ENCODE peak calls at places on chromosomes 12 and 14, in six cellular contexts. One of them, this sample, is unnamed.

GRCh38 chr12:6083606-6084005 is 40.9 kb downstream of the VWF start:
- DNase-seq in activated naive CD4-positive, alpha-beta T cell treated with anti-CD3 and anti-CD28 coated beads for 36 hours: no peak
- DNase-seq in esophagus squamous epithelium: no peak
- DNase-seq in globus pallidus: no peak
- DNase-seq in pancreas: no peak
- DNase-seq in sciatic nerve: peak; percentile 39
- DNase-seq in this sample: no peak

GRCh38 chr12:9634177-9634803 is 26.6 kb upstream of the KLRB1 start:
- DNase-seq in activated naive CD4-positive, alpha-beta T cell treated with anti-CD3 and anti-CD28 coated beads for 36 hours: peak; percentile 95
- DNase-seq in esophagus squamous epithelium: no peak
- DNase-seq in sciatic nerve: peak; percentile 68
- DNase-seq in globus pallidus: no peak
- DNase-seq in pancreas: no peak
- DNase-seq in this sample: peak; percentile 26

GRCh38 chr14:49971156-49972141 is 78.6 kb downstream of the ARF6 start:
- DNase-seq in globus pallidus: no peak
- DNase-seq in pancreas: no peak
- DNase-seq in sciatic nerve: no peak
- DNase-seq in esophagus squamous epithelium: no peak
- DNase-seq in activated naive CD4-positive, alpha-beta T cell treated with anti-CD3 and anti-CD28 coated beads for 36 hours: peak; percentile 69
- DNase-seq in this sample: no peak

GRCh38 chr12:49680075-49680474 is 27.1 kb downstream of the FMNL3 start:
- DNase-seq in sciatic nerve: no peak
- DNase-seq in esophagus squamous epithelium: no peak
- DNase-seq in globus pallidus: no peak
- DNase-seq in pancreas: no peak
- DNase-seq in activated naive CD4-positive, alpha-beta T cell treated with anti-CD3 and anti-CD28 coated beads for 36 hours: no peak
- DNase-seq in this sample: no peak

GRCh38 chr14:91980157-91980556 is 32.7 kb upstream of the FBLN5 start:
- DNase-seq in esophagus squamous epithelium: no peak
- DNase-seq in globus pallidus: no peak
- DNase-seq in pancreas: no peak
- DNase-seq in activated naive CD4-positive, alpha-beta T cell treated with anti-CD3 and anti-CD28 coated beads for 36 hours: peak; percentile 12
- DNase-seq in sciatic nerve: no peak
- DNase-seq in this sample: no peak

GRCh38 chr14:69571449-69571878 is 3.2 kb downstream of the CCDC177 start:
- DNase-seq in esophagus squamous epithelium: no peak
- DNase-seq in globus pallidus: no peak
- DNase-seq in sciatic nerve: no peak
- DNase-seq in activated naive CD4-positive, alpha-beta T cell treated with anti-CD3 and anti-CD28 coated beads for 36 hours: no peak
- DNase-seq in pancreas: peak; percentile 62
- DNase-seq in this sample: no peak

GRCh38 chr12:105672171-105672570 is 341.7 kb downstream of the C12orf75 start:
- DNase-seq in globus pallidus: no peak
- DNase-seq in pancreas: no peak
- DNase-seq in esophagus squamous epithelium: no peak
- DNase-seq in sciatic nerve: no peak
- DNase-seq in activated naive CD4-positive, alpha-beta T cell treated with anti-CD3 and anti-CD28 coated beads for 36 hours: no peak
- DNase-seq in this sample: no peak

GRCh38 chr14:65832431-65833253 is 420.1 kb downstream of the FUT8 start:
- DNase-seq in sciatic nerve: no peak
- DNase-seq in esophagus squamous epithelium: no peak
- DNase-seq in activated naive CD4-positive, alpha-beta T cell treated with anti-CD3 and anti-CD28 coated beads for 36 hours: no peak
- DNase-seq in globus pallidus: no peak
- DNase-seq in pancreas: no peak
- DNase-seq in this sample: no peak

GRCh38 chr14:39957987-39958386 is 525.8 kb upstream of the FBXO33 start:
- DNase-seq in globus pallidus: no peak
- DNase-seq in activated naive CD4-positive, alpha-beta T cell treated with anti-CD3 and anti-CD28 coated beads for 36 hours: no peak
- DNase-seq in sciatic nerve: no peak
- DNase-seq in esophagus squamous epithelium: no peak
- DNase-seq in pancreas: no peak
- DNase-seq in this sample: no peak

GRCh38 chr12:28569698-28570411 is 379.6 kb downstream of the CCDC91 start:
- DNase-seq in esophagus squamous epithelium: no peak
- DNase-seq in activated naive CD4-positive, alpha-beta T cell treated with anti-CD3 and anti-CD28 coated beads for 36 hours: no peak
- DNase-seq in sciatic nerve: no peak
- DNase-seq in pancreas: no peak
- DNase-seq in globus pallidus: no peak
- DNase-seq in this sample: no peak

GRCh38 chr12:118608770-118609344 is 232.5 kb downstream of the SUDS3 start:
- DNase-seq in sciatic nerve: no peak
- DNase-seq in pancreas: no peak
- DNase-seq in globus pallidus: no peak
- DNase-seq in esophagus squamous epithelium: no peak
- DNase-seq in activated naive CD4-positive, alpha-beta T cell treated with anti-CD3 and anti-CD28 coated beads for 36 hours: no peak
- DNase-seq in this sample: no peak

This sample was measured in nucleus accumbens.